ENCODE peak calls at places on chromosomes 6 and 20, in eight cellular contexts. X is progenitor cell of endocrine pancreas; H is dorsolateral prefrontal cortex; S is MM.1S; T is A549; Z is stimulated activated CD4-positive, alpha-beta T cell treated with anti-CD3 and anti-CD28 coated beads, Interleukin-12 subunit alpha, Interleukin-12 subunit beta, amount 100 ng/mL, for 48 hours; O is H4; B is AG08395. V is an unnamed sample.

GRCh38 chr20:63682384-63683139 is 13.9 kb upstream of the TNFRSF6B start:
- DNase-seq in B (peak), Z (no peak), T (peak), H (peak), O (peak), X (no peak), S (no peak), V (no peak)

GRCh38 chr6:10373642-10374359 is 41.1 kb downstream of the TFAP2A start:
- DNase-seq in O (no peak), T (peak), Z (no peak), X (no peak), B (peak), H (no peak), S (no peak), V (no peak)

GRCh38 chr20:34637245-34638185 is 39.4 kb downstream of the PIGU start:
- DNase-seq in T (peak), X (no peak), S (no peak), H (peak), O (peak), B (peak), Z (no peak), V (no peak)

GRCh38 chr6:97626586-97627441 is 343.8 kb upstream of the MMS22L start:
- DNase-seq in H (no peak), T (no peak), Z (no peak), O (peak), X (no peak), S (no peak), B (peak), V (peak)

GRCh38 chr6:2581611-2582010 is 169.1 kb downstream of the MYLK4 start:
- DNase-seq in O (no peak), B (no peak), H (no peak), T (no peak), S (no peak), X (no peak), Z (no peak), V (no peak)

GRCh38 chr6:35710241-35710847 is 21.6 kb upstream of the FKBP5 start:
- DNase-seq in O (no peak), S (no peak), X (no peak), B (no peak), H (no peak), Z (no peak), T (no peak), V (no peak)

GRCh38 chr6:7723554-7723953 is 2.3 kb upstream of the BMP6 start:
- DNase-seq in B (no peak), S (no peak), X (no peak), O (no peak), H (no peak), Z (no peak), T (no peak), V (no peak)

GRCh38 chr6:17867880-17868279 is 119.6 kb downstream of the KIF13A start:
- DNase-seq in O (peak), Z (no peak), S (no peak), H (no peak), X (no peak), T (no peak), B (peak), V (no peak)

GRCh38 chr20:49575551-49576060 is 7.7 kb upstream of the PTGIS start:
- DNase-seq in S (no peak), Z (no peak), T (peak), O (no peak), X (no peak), H (no peak), B (no peak), V (no peak)

GRCh38 chr20:62774076-62774714 is 22.1 kb upstream of the MRGBP start:
- DNase-seq in T (no peak), O (no peak), S (no peak), B (no peak), X (no peak), H (peak), Z (no peak), V (peak)

GRCh38 chr6:129446272-129446851 is 263.6 kb downstream of the ARHGAP18 start:
- DNase-seq in X (no peak), O (no peak), T (no peak), H (no peak), Z (no peak), S (no peak), B (no peak), V (no peak)

GRCh38 chr6:30493643-30494250 is 4.4 kb downstream of the HLA-E start:
- DNase-seq in X (no peak), H (no peak), S (no peak), T (no peak), O (no peak), Z (no peak), B (no peak), V (no peak)

GRCh38 chr6:120410586-120410985 is 923.7 kb downstream of the TBC1D32 start:
- DNase-seq in O (no peak), B (no peak), X (no peak), T (no peak), H (no peak), Z (no peak), S (no peak), V (no peak)